ENCODE peak calls at places on chromosome 21, in eight cellular contexts. One of them, this sample, is unnamed.

GRCh38 chr21:45822429-45823099 is 159.0 kb upstream of the COL6A1 start:
- DNase-seq in sigmoid colon: peak; percentile 59
- DNase-seq in coronary artery: no peak
- DNase-seq in fibroblast of lung: no peak
- DNase-seq in cardiac muscle cell: no peak
- DNase-seq in PC-3: no peak
- DNase-seq in SK-N-SH: peak; percentile 14
- DNase-seq in RWPE1: no peak
- DNase-seq in this sample: no peak

GRCh38 chr21:45473496-45474322 is 68.5 kb downstream of the SLC19A1 start:
- DNase-seq in fibroblast of lung: peak; percentile 39
- DNase-seq in sigmoid colon: no peak
- DNase-seq in cardiac muscle cell: no peak
- DNase-seq in SK-N-SH: no peak
- DNase-seq in PC-3: no peak
- DNase-seq in RWPE1: no peak
- DNase-seq in coronary artery: no peak
- DNase-seq in this sample: no peak

GRCh38 chr21:16084776-16085364 is 355.1 kb downstream of the USP25 start:
- DNase-seq in PC-3: peak; percentile 88
- DNase-seq in coronary artery: no peak
- DNase-seq in RWPE1: no peak
- DNase-seq in cardiac muscle cell: no peak
- DNase-seq in fibroblast of lung: peak; percentile 82
- DNase-seq in SK-N-SH: no peak
- DNase-seq in sigmoid colon: peak; percentile 79
- DNase-seq in this sample: no peak

GRCh38 chr21:45052960-45053359 is 21.4 kb upstream of the ADARB1 start:
- DNase-seq in fibroblast of lung: no peak
- DNase-seq in RWPE1: no peak
- DNase-seq in SK-N-SH: no peak
- DNase-seq in PC-3: no peak
- DNase-seq in coronary artery: no peak
- DNase-seq in sigmoid colon: no peak
- DNase-seq in cardiac muscle cell: no peak
- DNase-seq in this sample: no peak

GRCh38 chr21:27168084-27168483 is 201.2 kb upstream of the ADAMTS5 start:
- DNase-seq in cardiac muscle cell: no peak
- DNase-seq in sigmoid colon: no peak
- DNase-seq in PC-3: peak; percentile 2
- DNase-seq in fibroblast of lung: peak; percentile 34
- DNase-seq in RWPE1: no peak
- DNase-seq in SK-N-SH: no peak
- DNase-seq in coronary artery: no peak
- DNase-seq in this sample: no peak

GRCh38 chr21:38599381-38599975 is 101.2 kb upstream of the ERG start:
- DNase-seq in sigmoid colon: no peak
- DNase-seq in SK-N-SH: no peak
- DNase-seq in coronary artery: no peak
- DNase-seq in RWPE1: no peak
- DNase-seq in PC-3: no peak
- DNase-seq in cardiac muscle cell: no peak
- DNase-seq in fibroblast of lung: no peak
- DNase-seq in this sample: no peak

GRCh38 chr21:44377201-44377921 is 23.9 kb downstream of the TRPM2 start:
- DNase-seq in coronary artery: peak; percentile 56
- DNase-seq in RWPE1: no peak
- DNase-seq in SK-N-SH: peak; percentile 58
- DNase-seq in fibroblast of lung: no peak
- DNase-seq in sigmoid colon: no peak
- DNase-seq in cardiac muscle cell: peak; percentile 9
- DNase-seq in PC-3: no peak
- DNase-seq in this sample: no peak

GRCh38 chr21:44727757-44728156 is 16.4 kb upstream of the TSPEAR start:
- DNase-seq in sigmoid colon: no peak
- DNase-seq in cardiac muscle cell: no peak
- DNase-seq in fibroblast of lung: no peak
- DNase-seq in PC-3: no peak
- DNase-seq in RWPE1: no peak
- DNase-seq in SK-N-SH: no peak
- DNase-seq in coronary artery: no peak
- DNase-seq in this sample: no peak

DNA sequence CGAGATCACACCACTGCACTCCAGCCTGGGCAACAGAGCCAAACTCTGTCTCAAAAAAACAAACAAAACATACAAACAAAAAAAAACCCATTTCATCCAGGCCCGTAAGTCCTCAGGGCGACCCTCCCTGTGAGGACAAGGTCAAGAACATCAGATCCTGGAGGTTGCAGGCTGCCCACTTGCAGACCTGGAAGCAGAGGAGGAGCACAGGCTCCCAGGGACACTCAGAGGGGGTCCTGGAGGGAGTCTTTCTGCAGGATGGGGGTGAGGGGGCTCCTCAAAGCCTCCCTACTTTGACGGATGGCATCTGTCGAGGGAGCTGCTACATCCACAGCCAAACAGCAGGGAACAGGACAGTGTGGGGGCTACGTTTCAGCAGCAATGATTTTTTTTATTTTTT is 47.2 kb downstream of the RIPK4 start:
- DNase-seq in sigmoid colon: no peak
- DNase-seq in PC-3: no peak
- DNase-seq in RWPE1: no peak
- DNase-seq in fibroblast of lung: no peak
- DNase-seq in cardiac muscle cell: no peak
- DNase-seq in coronary artery: no peak
- DNase-seq in SK-N-SH: no peak
- DNase-seq in this sample: no peak
- TF ChIP-seq CTCF in sigmoid colon: no peak
- TF ChIP-seq CTCF in PC-3: no peak
- TF ChIP-seq CTCF in RWPE1: no peak
- TF ChIP-seq CTCF in fibroblast of lung: no peak
- TF ChIP-seq CTCF in cardiac muscle cell: no peak
- TF ChIP-seq CTCF in coronary artery: no peak
- TF ChIP-seq CTCF in SK-N-SH: no peak
- TF ChIP-seq CTCF in this sample: no peak

GRCh38 chr21:36072453-36073167 is 2.8 kb downstream of the CBR1 start:
- DNase-seq in sigmoid colon: no peak
- DNase-seq in coronary artery: no peak
- DNase-seq in cardiac muscle cell: no peak
- DNase-seq in RWPE1: no peak
- DNase-seq in SK-N-SH: no peak
- DNase-seq in fibroblast of lung: no peak
- DNase-seq in PC-3: no peak
- DNase-seq in this sample: no peak

GRCh38 chr21:36069713-36070573 is at the start of gene CBR1:
- DNase-seq in SK-N-SH: peak; percentile 94
- DNase-seq in sigmoid colon: peak; percentile 98
- DNase-seq in cardiac muscle cell: peak; percentile 78
- DNase-seq in RWPE1: peak; percentile 86
- DNase-seq in coronary artery: peak; percentile 96
- DNase-seq in PC-3: peak; percentile 93
- DNase-seq in fibroblast of lung: peak; percentile 96
- DNase-seq in this sample: peak; percentile 49

GRCh38 chr21:36068748-36069398 is 951 bp upstream of the CBR1 start:
- DNase-seq in cardiac muscle cell: no peak
- DNase-seq in sigmoid colon: no peak
- DNase-seq in PC-3: no peak
- DNase-seq in SK-N-SH: no peak
- DNase-seq in fibroblast of lung: no peak
- DNase-seq in RWPE1: no peak
- DNase-seq in coronary artery: peak; percentile 16
- DNase-seq in this sample: no peak

GRCh38 chr21:36073181-36073580 is 3.4 kb downstream of the CBR1 start:
- DNase-seq in sigmoid colon: no peak
- DNase-seq in SK-N-SH: no peak
- DNase-seq in fibroblast of lung: no peak
- DNase-seq in coronary artery: no peak
- DNase-seq in PC-3: no peak
- DNase-seq in RWPE1: no peak
- DNase-seq in cardiac muscle cell: no peak
- DNase-seq in this sample: no peak

GRCh38 chr21:36070999-36071398 is 1.2 kb downstream of the CBR1 start:
- DNase-seq in SK-N-SH: no peak
- DNase-seq in coronary artery: no peak
- DNase-seq in cardiac muscle cell: no peak
- DNase-seq in RWPE1: no peak
- DNase-seq in fibroblast of lung: no peak
- DNase-seq in sigmoid colon: no peak
- DNase-seq in PC-3: no peak
- DNase-seq in this sample: no peak
- H3K27ac ChIP-seq in SK-N-SH: no peak overlapping the region
- H3K27ac ChIP-seq in coronary artery: no peak overlapping the region
- H3K27ac ChIP-seq in cardiac muscle cell: no peak overlapping the region
- H3K27ac ChIP-seq in RWPE1: peak overlapping the region; percentile 44
- H3K27ac ChIP-seq in fibroblast of lung: no peak overlapping the region
- H3K27ac ChIP-seq in sigmoid colon: no peak overlapping the region
- H3K27ac ChIP-seq in PC-3: no peak overlapping the region
- H3K27ac ChIP-seq in this sample: no peak overlapping the region

GRCh38 chr21:19507682-19508260 is 1104.2 kb upstream of the TMPRSS15 start:
- DNase-seq in RWPE1: no peak
- DNase-seq in coronary artery: no peak
- DNase-seq in SK-N-SH: peak; percentile 20
- DNase-seq in fibroblast of lung: no peak
- DNase-seq in PC-3: peak; percentile 28
- DNase-seq in sigmoid colon: no peak
- DNase-seq in cardiac muscle cell: peak; percentile 28
- DNase-seq in this sample: no peak
- TF ChIP-seq CTCF in RWPE1: peak; percentile 20
- TF ChIP-seq CTCF in coronary artery: no peak
- TF ChIP-seq CTCF in SK-N-SH: peak; percentile 34
- TF ChIP-seq CTCF in fibroblast of lung: no peak
- TF ChIP-seq CTCF in PC-3: peak; percentile 54
- TF ChIP-seq CTCF in sigmoid colon: no peak
- TF ChIP-seq CTCF in cardiac muscle cell: no peak
- TF ChIP-seq CTCF in this sample: no peak

DNA sequence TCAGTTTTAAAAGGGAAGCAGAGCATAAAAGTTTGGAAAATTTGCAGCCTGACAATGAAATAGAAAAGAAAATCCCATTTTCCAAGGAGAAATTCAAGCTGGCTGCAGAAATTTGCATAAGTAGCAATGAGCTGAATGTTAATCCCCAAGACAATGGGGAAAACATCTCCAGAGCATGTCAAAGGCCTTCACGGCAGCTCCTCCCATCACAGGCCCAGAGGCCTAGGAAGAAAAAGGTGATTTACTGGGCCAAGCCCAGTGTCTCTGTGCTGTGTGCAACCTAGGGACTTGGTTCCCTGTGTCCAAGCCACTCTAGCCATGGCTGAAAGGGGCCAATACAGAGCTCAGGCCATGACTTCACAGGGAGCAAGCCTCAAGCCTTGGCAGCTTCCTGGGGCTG is 26.1 kb downstream of the KRTAP20-3 start:
- DNase-seq in coronary artery: no peak
- DNase-seq in cardiac muscle cell: no peak
- DNase-seq in SK-N-SH: no peak
- DNase-seq in PC-3: no peak
- DNase-seq in RWPE1: no peak
- DNase-seq in fibroblast of lung: no peak
- DNase-seq in sigmoid colon: no peak
- DNase-seq in this sample: no peak
- H3K27ac ChIP-seq in coronary artery: no peak overlapping the region
- H3K27ac ChIP-seq in cardiac muscle cell: no peak overlapping the region
- H3K27ac ChIP-seq in SK-N-SH: no peak overlapping the region
- H3K27ac ChIP-seq in PC-3: no peak overlapping the region
- H3K27ac ChIP-seq in RWPE1: no peak overlapping the region
- H3K27ac ChIP-seq in fibroblast of lung: no peak overlapping the region
- H3K27ac ChIP-seq in sigmoid colon: no peak overlapping the region
- H3K27ac ChIP-seq in this sample: no peak overlapping the region

This sample was measured in keratinocyte.